ENCODE peak calls at places on chromosome 18, in eight cellular contexts. One of them, this sample, is unnamed.

GRCh38 chr18:59760212-59760997 is 63.2 kb upstream of the CCBE1 start:
- DNase-seq in NCI-H2081: no peak
- DNase-seq in NCI-H2227 treated with DMSO at 0.1 percent for 48 hours: no peak
- DNase-seq in frontal cortex: no peak
- DNase-seq in HT-29: no peak
- DNase-seq in stimulated activated CD8-positive, alpha-beta memory T cell treated with anti-CD3 and anti-CD28 coated beads, Interleukin-4, amount 100 ng/mL, for 1 hour: no peak
- DNase-seq in neural crest cell: no peak
- DNase-seq in activated CD4-positive, alpha-beta T cell treated with anti-CD3 and anti-CD28 coated beads for 4 hours: no peak
- DNase-seq in this sample: no peak

GRCh38 chr18:63881851-63882250 is 5.7 kb upstream of the SERPINB2 start:
- DNase-seq in stimulated activated CD8-positive, alpha-beta memory T cell treated with anti-CD3 and anti-CD28 coated beads, Interleukin-4, amount 100 ng/mL, for 1 hour: no peak
- DNase-seq in neural crest cell: no peak
- DNase-seq in NCI-H2227 treated with DMSO at 0.1 percent for 48 hours: no peak
- DNase-seq in HT-29: no peak
- DNase-seq in activated CD4-positive, alpha-beta T cell treated with anti-CD3 and anti-CD28 coated beads for 4 hours: no peak
- DNase-seq in frontal cortex: no peak
- DNase-seq in NCI-H2081: no peak
- DNase-seq in this sample: no peak

GRCh38 chr18:23458830-23459529 is 5.9 kb downstream of the RIOK3 start:
- DNase-seq in NCI-H2081: no peak
- DNase-seq in activated CD4-positive, alpha-beta T cell treated with anti-CD3 and anti-CD28 coated beads for 4 hours: no peak
- DNase-seq in neural crest cell: no peak
- DNase-seq in frontal cortex: no peak
- DNase-seq in HT-29: no peak
- DNase-seq in stimulated activated CD8-positive, alpha-beta memory T cell treated with anti-CD3 and anti-CD28 coated beads, Interleukin-4, amount 100 ng/mL, for 1 hour: no peak
- DNase-seq in NCI-H2227 treated with DMSO at 0.1 percent for 48 hours: no peak
- DNase-seq in this sample: no peak

GRCh38 chr18:79068299-79068945 is 772 bp upstream of the ATP9B start:
- DNase-seq in activated CD4-positive, alpha-beta T cell treated with anti-CD3 and anti-CD28 coated beads for 4 hours: no peak
- DNase-seq in HT-29: no peak
- DNase-seq in stimulated activated CD8-positive, alpha-beta memory T cell treated with anti-CD3 and anti-CD28 coated beads, Interleukin-4, amount 100 ng/mL, for 1 hour: no peak
- DNase-seq in neural crest cell: no peak
- DNase-seq in NCI-H2081: no peak
- DNase-seq in NCI-H2227 treated with DMSO at 0.1 percent for 48 hours: peak
- DNase-seq in frontal cortex: no peak
- DNase-seq in this sample: no peak

GRCh38 chr18:12015697-12016062 is 34.4 kb downstream of the IMPA2 start:
- DNase-seq in stimulated activated CD8-positive, alpha-beta memory T cell treated with anti-CD3 and anti-CD28 coated beads, Interleukin-4, amount 100 ng/mL, for 1 hour: no peak
- DNase-seq in frontal cortex: no peak
- DNase-seq in HT-29: peak
- DNase-seq in NCI-H2081: no peak
- DNase-seq in neural crest cell: no peak
- DNase-seq in NCI-H2227 treated with DMSO at 0.1 percent for 48 hours: no peak
- DNase-seq in activated CD4-positive, alpha-beta T cell treated with anti-CD3 and anti-CD28 coated beads for 4 hours: no peak
- DNase-seq in this sample: no peak

GRCh38 chr18:49628119-49628518 is 66.3 kb downstream of the LIPG start:
- DNase-seq in stimulated activated CD8-positive, alpha-beta memory T cell treated with anti-CD3 and anti-CD28 coated beads, Interleukin-4, amount 100 ng/mL, for 1 hour: no peak
- DNase-seq in HT-29: peak
- DNase-seq in NCI-H2081: no peak
- DNase-seq in frontal cortex: no peak
- DNase-seq in neural crest cell: no peak
- DNase-seq in activated CD4-positive, alpha-beta T cell treated with anti-CD3 and anti-CD28 coated beads for 4 hours: no peak
- DNase-seq in NCI-H2227 treated with DMSO at 0.1 percent for 48 hours: no peak
- DNase-seq in this sample: no peak

GRCh38 chr18:23151414-23152099 is 16.3 kb downstream of the CABLES1 start:
- DNase-seq in neural crest cell: no peak
- DNase-seq in NCI-H2081: no peak
- DNase-seq in stimulated activated CD8-positive, alpha-beta memory T cell treated with anti-CD3 and anti-CD28 coated beads, Interleukin-4, amount 100 ng/mL, for 1 hour: no peak
- DNase-seq in activated CD4-positive, alpha-beta T cell treated with anti-CD3 and anti-CD28 coated beads for 4 hours: no peak
- DNase-seq in frontal cortex: no peak
- DNase-seq in NCI-H2227 treated with DMSO at 0.1 percent for 48 hours: no peak
- DNase-seq in HT-29: no peak
- DNase-seq in this sample: no peak

GRCh38 chr18:36187138-36187825 is at the start of gene MOCOS:
- DNase-seq in frontal cortex: peak
- DNase-seq in NCI-H2081: no peak
- DNase-seq in neural crest cell: peak
- DNase-seq in stimulated activated CD8-positive, alpha-beta memory T cell treated with anti-CD3 and anti-CD28 coated beads, Interleukin-4, amount 100 ng/mL, for 1 hour: no peak
- DNase-seq in NCI-H2227 treated with DMSO at 0.1 percent for 48 hours: peak
- DNase-seq in HT-29: peak
- DNase-seq in activated CD4-positive, alpha-beta T cell treated with anti-CD3 and anti-CD28 coated beads for 4 hours: peak
- DNase-seq in this sample: no peak

GRCh38 chr18:54127759-54128378 is 96.6 kb downstream of the MBD2 start:
- DNase-seq in NCI-H2227 treated with DMSO at 0.1 percent for 48 hours: peak
- DNase-seq in neural crest cell: peak
- DNase-seq in NCI-H2081: no peak
- DNase-seq in HT-29: peak
- DNase-seq in frontal cortex: no peak
- DNase-seq in activated CD4-positive, alpha-beta T cell treated with anti-CD3 and anti-CD28 coated beads for 4 hours: no peak
- DNase-seq in stimulated activated CD8-positive, alpha-beta memory T cell treated with anti-CD3 and anti-CD28 coated beads, Interleukin-4, amount 100 ng/mL, for 1 hour: no peak
- DNase-seq in this sample: no peak

GRCh38 chr18:35713545-35713944 is 132.0 kb downstream of the GALNT1 start:
- DNase-seq in HT-29: no peak
- DNase-seq in activated CD4-positive, alpha-beta T cell treated with anti-CD3 and anti-CD28 coated beads for 4 hours: no peak
- DNase-seq in NCI-H2227 treated with DMSO at 0.1 percent for 48 hours: no peak
- DNase-seq in NCI-H2081: no peak
- DNase-seq in neural crest cell: no peak
- DNase-seq in stimulated activated CD8-positive, alpha-beta memory T cell treated with anti-CD3 and anti-CD28 coated beads, Interleukin-4, amount 100 ng/mL, for 1 hour: no peak
- DNase-seq in frontal cortex: no peak
- DNase-seq in this sample: no peak

GRCh38 chr18:9081940-9082339 is 20.6 kb upstream of the NDUFV2 start:
- DNase-seq in stimulated activated CD8-positive, alpha-beta memory T cell treated with anti-CD3 and anti-CD28 coated beads, Interleukin-4, amount 100 ng/mL, for 1 hour: no peak
- DNase-seq in HT-29: no peak
- DNase-seq in neural crest cell: no peak
- DNase-seq in NCI-H2227 treated with DMSO at 0.1 percent for 48 hours: no peak
- DNase-seq in activated CD4-positive, alpha-beta T cell treated with anti-CD3 and anti-CD28 coated beads for 4 hours: no peak
- DNase-seq in NCI-H2081: no peak
- DNase-seq in frontal cortex: no peak
- DNase-seq in this sample: no peak

GRCh38 chr18:44899832-44900231 is 219.1 kb downstream of the SETBP1 start:
- DNase-seq in HT-29: no peak
- DNase-seq in NCI-H2227 treated with DMSO at 0.1 percent for 48 hours: no peak
- DNase-seq in neural crest cell: no peak
- DNase-seq in stimulated activated CD8-positive, alpha-beta memory T cell treated with anti-CD3 and anti-CD28 coated beads, Interleukin-4, amount 100 ng/mL, for 1 hour: no peak
- DNase-seq in NCI-H2081: no peak
- DNase-seq in activated CD4-positive, alpha-beta T cell treated with anti-CD3 and anti-CD28 coated beads for 4 hours: no peak
- DNase-seq in frontal cortex: no peak
- DNase-seq in this sample: no peak

GRCh38 chr18:68627812-68628211 is 87.1 kb downstream of the TMX3 start:
- DNase-seq in HT-29: no peak
- DNase-seq in NCI-H2227 treated with DMSO at 0.1 percent for 48 hours: no peak
- DNase-seq in activated CD4-positive, alpha-beta T cell treated with anti-CD3 and anti-CD28 coated beads for 4 hours: no peak
- DNase-seq in frontal cortex: no peak
- DNase-seq in NCI-H2081: no peak
- DNase-seq in stimulated activated CD8-positive, alpha-beta memory T cell treated with anti-CD3 and anti-CD28 coated beads, Interleukin-4, amount 100 ng/mL, for 1 hour: no peak
- DNase-seq in neural crest cell: no peak
- DNase-seq in this sample: no peak

GRCh38 chr18:59048378-59048777 is 91.3 kb upstream of the SEC11C start:
- DNase-seq in NCI-H2081: no peak
- DNase-seq in frontal cortex: no peak
- DNase-seq in activated CD4-positive, alpha-beta T cell treated with anti-CD3 and anti-CD28 coated beads for 4 hours: no peak
- DNase-seq in HT-29: no peak
- DNase-seq in NCI-H2227 treated with DMSO at 0.1 percent for 48 hours: no peak
- DNase-seq in stimulated activated CD8-positive, alpha-beta memory T cell treated with anti-CD3 and anti-CD28 coated beads, Interleukin-4, amount 100 ng/mL, for 1 hour: no peak
- DNase-seq in neural crest cell: no peak
- DNase-seq in this sample: no peak

GRCh38 chr18:78510636-78511035 is 469.0 kb upstream of the SALL3 start:
- DNase-seq in activated CD4-positive, alpha-beta T cell treated with anti-CD3 and anti-CD28 coated beads for 4 hours: no peak
- DNase-seq in NCI-H2081: no peak
- DNase-seq in HT-29: no peak
- DNase-seq in neural crest cell: no peak
- DNase-seq in NCI-H2227 treated with DMSO at 0.1 percent for 48 hours: no peak
- DNase-seq in stimulated activated CD8-positive, alpha-beta memory T cell treated with anti-CD3 and anti-CD28 coated beads, Interleukin-4, amount 100 ng/mL, for 1 hour: no peak
- DNase-seq in frontal cortex: no peak
- DNase-seq in this sample: no peak

GRCh38 chr18:26981373-26982082 is 116.0 kb upstream of the AQP4 start:
- DNase-seq in NCI-H2081: peak
- DNase-seq in frontal cortex: no peak
- DNase-seq in stimulated activated CD8-positive, alpha-beta memory T cell treated with anti-CD3 and anti-CD28 coated beads, Interleukin-4, amount 100 ng/mL, for 1 hour: no peak
- DNase-seq in neural crest cell: peak
- DNase-seq in NCI-H2227 treated with DMSO at 0.1 percent for 48 hours: no peak
- DNase-seq in HT-29: no peak
- DNase-seq in activated CD4-positive, alpha-beta T cell treated with anti-CD3 and anti-CD28 coated beads for 4 hours: no peak
- DNase-seq in this sample: no peak

GRCh38 chr18:12154356-12154755 is 60.7 kb downstream of the ANKRD62 start:
- DNase-seq in NCI-H2081: no peak
- DNase-seq in NCI-H2227 treated with DMSO at 0.1 percent for 48 hours: no peak
- DNase-seq in neural crest cell: no peak
- DNase-seq in activated CD4-positive, alpha-beta T cell treated with anti-CD3 and anti-CD28 coated beads for 4 hours: no peak
- DNase-seq in HT-29: no peak
- DNase-seq in frontal cortex: no peak
- DNase-seq in stimulated activated CD8-positive, alpha-beta memory T cell treated with anti-CD3 and anti-CD28 coated beads, Interleukin-4, amount 100 ng/mL, for 1 hour: no peak
- DNase-seq in this sample: no peak

GRCh38 chr18:944440-944839 is 39.8 kb downstream of the ADCYAP1 start:
- DNase-seq in activated CD4-positive, alpha-beta T cell treated with anti-CD3 and anti-CD28 coated beads for 4 hours: no peak
- DNase-seq in neural crest cell: no peak
- DNase-seq in NCI-H2081: no peak
- DNase-seq in stimulated activated CD8-positive, alpha-beta memory T cell treated with anti-CD3 and anti-CD28 coated beads, Interleukin-4, amount 100 ng/mL, for 1 hour: no peak
- DNase-seq in HT-29: no peak
- DNase-seq in NCI-H2227 treated with DMSO at 0.1 percent for 48 hours: no peak
- DNase-seq in frontal cortex: no peak
- DNase-seq in this sample: no peak

GRCh38 chr18:50218432-50219197 is 23.7 kb upstream of the MYO5B start:
- DNase-seq in neural crest cell: no peak
- DNase-seq in activated CD4-positive, alpha-beta T cell treated with anti-CD3 and anti-CD28 coated beads for 4 hours: peak
- DNase-seq in NCI-H2227 treated with DMSO at 0.1 percent for 48 hours: no peak
- DNase-seq in NCI-H2081: no peak
- DNase-seq in stimulated activated CD8-positive, alpha-beta memory T cell treated with anti-CD3 and anti-CD28 coated beads, Interleukin-4, amount 100 ng/mL, for 1 hour: no peak
- DNase-seq in frontal cortex: no peak
- DNase-seq in HT-29: peak
- DNase-seq in this sample: no peak

GRCh38 chr18:12255626-12256026 is 1.5 kb downstream of the CIDEA start:
- DNase-seq in NCI-H2081: no peak
- DNase-seq in frontal cortex: no peak
- DNase-seq in stimulated activated CD8-positive, alpha-beta memory T cell treated with anti-CD3 and anti-CD28 coated beads, Interleukin-4, amount 100 ng/mL, for 1 hour: no peak
- DNase-seq in activated CD4-positive, alpha-beta T cell treated with anti-CD3 and anti-CD28 coated beads for 4 hours: no peak
- DNase-seq in neural crest cell: no peak
- DNase-seq in NCI-H2227 treated with DMSO at 0.1 percent for 48 hours: no peak
- DNase-seq in HT-29: no peak
- DNase-seq in this sample: no peak

GRCh38 chr18:37107748-37108522 is 279.0 kb downstream of the KIAA1328 start:
- DNase-seq in frontal cortex: no peak
- DNase-seq in stimulated activated CD8-positive, alpha-beta memory T cell treated with anti-CD3 and anti-CD28 coated beads, Interleukin-4, amount 100 ng/mL, for 1 hour: no peak
- DNase-seq in neural crest cell: no peak
- DNase-seq in NCI-H2081: peak
- DNase-seq in activated CD4-positive, alpha-beta T cell treated with anti-CD3 and anti-CD28 coated beads for 4 hours: no peak
- DNase-seq in NCI-H2227 treated with DMSO at 0.1 percent for 48 hours: no peak
- DNase-seq in HT-29: no peak
- DNase-seq in this sample: no peak

GRCh38 chr18:34543356-34543755 is 166.7 kb upstream of the DTNA start:
- DNase-seq in NCI-H2227 treated with DMSO at 0.1 percent for 48 hours: no peak
- DNase-seq in frontal cortex: no peak
- DNase-seq in stimulated activated CD8-positive, alpha-beta memory T cell treated with anti-CD3 and anti-CD28 coated beads, Interleukin-4, amount 100 ng/mL, for 1 hour: no peak
- DNase-seq in NCI-H2081: no peak
- DNase-seq in neural crest cell: no peak
- DNase-seq in activated CD4-positive, alpha-beta T cell treated with anti-CD3 and anti-CD28 coated beads for 4 hours: no peak
- DNase-seq in HT-29: no peak
- DNase-seq in this sample: no peak

GRCh38 chr18:13435596-13436333 is 217.2 kb downstream of the LDLRAD4 start:
- DNase-seq in NCI-H2081: no peak
- DNase-seq in neural crest cell: no peak
- DNase-seq in stimulated activated CD8-positive, alpha-beta memory T cell treated with anti-CD3 and anti-CD28 coated beads, Interleukin-4, amount 100 ng/mL, for 1 hour: no peak
- DNase-seq in activated CD4-positive, alpha-beta T cell treated with anti-CD3 and anti-CD28 coated beads for 4 hours: peak
- DNase-seq in NCI-H2227 treated with DMSO at 0.1 percent for 48 hours: no peak
- DNase-seq in HT-29: no peak
- DNase-seq in frontal cortex: no peak
- DNase-seq in this sample: no peak

GRCh38 chr18:28045176-28045810 is 131.6 kb downstream of the CDH2 start:
- DNase-seq in HT-29: no peak
- DNase-seq in frontal cortex: no peak
- DNase-seq in neural crest cell: no peak
- DNase-seq in stimulated activated CD8-positive, alpha-beta memory T cell treated with anti-CD3 and anti-CD28 coated beads, Interleukin-4, amount 100 ng/mL, for 1 hour: no peak
- DNase-seq in activated CD4-positive, alpha-beta T cell treated with anti-CD3 and anti-CD28 coated beads for 4 hours: no peak
- DNase-seq in NCI-H2227 treated with DMSO at 0.1 percent for 48 hours: peak
- DNase-seq in NCI-H2081: no peak
- DNase-seq in this sample: no peak

GRCh38 chr18:66316708-66317107 is 287.2 kb downstream of the CDH19 start:
- DNase-seq in NCI-H2081: no peak
- DNase-seq in stimulated activated CD8-positive, alpha-beta memory T cell treated with anti-CD3 and anti-CD28 coated beads, Interleukin-4, amount 100 ng/mL, for 1 hour: no peak
- DNase-seq in frontal cortex: no peak
- DNase-seq in HT-29: no peak
- DNase-seq in activated CD4-positive, alpha-beta T cell treated with anti-CD3 and anti-CD28 coated beads for 4 hours: no peak
- DNase-seq in neural crest cell: no peak
- DNase-seq in NCI-H2227 treated with DMSO at 0.1 percent for 48 hours: no peak
- DNase-seq in this sample: no peak

GRCh38 chr18:58581265-58581664 is 47.6 kb downstream of the ALPK2 start:
- DNase-seq in NCI-H2227 treated with DMSO at 0.1 percent for 48 hours: no peak
- DNase-seq in neural crest cell: no peak
- DNase-seq in stimulated activated CD8-positive, alpha-beta memory T cell treated with anti-CD3 and anti-CD28 coated beads, Interleukin-4, amount 100 ng/mL, for 1 hour: no peak
- DNase-seq in HT-29: no peak
- DNase-seq in NCI-H2081: no peak
- DNase-seq in activated CD4-positive, alpha-beta T cell treated with anti-CD3 and anti-CD28 coated beads for 4 hours: no peak
- DNase-seq in frontal cortex: no peak
- DNase-seq in this sample: no peak

GRCh38 chr18:23650963-23651927 is 11.5 kb downstream of the ANKRD29 start:
- DNase-seq in frontal cortex: no peak
- DNase-seq in NCI-H2227 treated with DMSO at 0.1 percent for 48 hours: peak
- DNase-seq in NCI-H2081: no peak
- DNase-seq in stimulated activated CD8-positive, alpha-beta memory T cell treated with anti-CD3 and anti-CD28 coated beads, Interleukin-4, amount 100 ng/mL, for 1 hour: no peak
- DNase-seq in activated CD4-positive, alpha-beta T cell treated with anti-CD3 and anti-CD28 coated beads for 4 hours: no peak
- DNase-seq in neural crest cell: no peak
- DNase-seq in HT-29: peak
- DNase-seq in this sample: no peak

GRCh38 chr18:35189510-35189909 is 51.3 kb upstream of the ZNF397 start:
- DNase-seq in NCI-H2081: no peak
- DNase-seq in frontal cortex: no peak
- DNase-seq in neural crest cell: no peak
- DNase-seq in HT-29: no peak
- DNase-seq in NCI-H2227 treated with DMSO at 0.1 percent for 48 hours: no peak
- DNase-seq in activated CD4-positive, alpha-beta T cell treated with anti-CD3 and anti-CD28 coated beads for 4 hours: no peak
- DNase-seq in stimulated activated CD8-positive, alpha-beta memory T cell treated with anti-CD3 and anti-CD28 coated beads, Interleukin-4, amount 100 ng/mL, for 1 hour: no peak
- DNase-seq in this sample: no peak

GRCh38 chr18:10041180-10041579 is 127.4 kb downstream of the VAPA start:
- DNase-seq in frontal cortex: no peak
- DNase-seq in NCI-H2227 treated with DMSO at 0.1 percent for 48 hours: no peak
- DNase-seq in HT-29: no peak
- DNase-seq in stimulated activated CD8-positive, alpha-beta memory T cell treated with anti-CD3 and anti-CD28 coated beads, Interleukin-4, amount 100 ng/mL, for 1 hour: no peak
- DNase-seq in activated CD4-positive, alpha-beta T cell treated with anti-CD3 and anti-CD28 coated beads for 4 hours: no peak
- DNase-seq in NCI-H2081: no peak
- DNase-seq in neural crest cell: no peak
- DNase-seq in this sample: no peak

GRCh38 chr18:70181015-70181414 is 24.5 kb downstream of the RTTN start:
- DNase-seq in frontal cortex: no peak
- DNase-seq in HT-29: peak
- DNase-seq in activated CD4-positive, alpha-beta T cell treated with anti-CD3 and anti-CD28 coated beads for 4 hours: no peak
- DNase-seq in NCI-H2081: no peak
- DNase-seq in stimulated activated CD8-positive, alpha-beta memory T cell treated with anti-CD3 and anti-CD28 coated beads, Interleukin-4, amount 100 ng/mL, for 1 hour: no peak
- DNase-seq in NCI-H2227 treated with DMSO at 0.1 percent for 48 hours: no peak
- DNase-seq in neural crest cell: no peak
- DNase-seq in this sample: no peak

This sample was measured in esophagus squamous epithelium.